ENCODE peak calls at places on chromosomes 4 and X, in seven cellular contexts. X is cardiac muscle cell, G is mammary epithelial cell, M is A673, I is right lobe of liver, C is adrenal gland, O is thoracic aorta. J is an unnamed sample.
A peak's percentile ranks its signal among the peaks of the same experiment; 100 is the strongest.

GRCh38 chr4:48079972-48080391 is 54.1 kb downstream of the TXK start:
- DNase-seq in X (no peak), G (no peak), M (peak; percentile 37), I (no peak), C (no peak), O (no peak), J (no peak)

GRCh38 chr4:169484485-169484884 is 127.9 kb downstream of the NEK1 start:
- DNase-seq in X (no peak), G (no peak), M (no peak), I (no peak), C (no peak), O (no peak), J (no peak)

GRCh38 chrX:21781976-21782375 is 24.1 kb upstream of the SMPX start:
- DNase-seq in X (no peak), G (no peak), M (no peak), I (no peak), C (no peak), O (no peak), J (no peak)

GRCh38 chr4:33911951-33912350 is 2332.4 kb downstream of the ARAP2 start:
- DNase-seq in X (no peak), G (no peak), M (no peak), I (no peak), C (no peak), O (no peak), J (no peak)

GRCh38 chrX:148380107-148380506 is 120.3 kb upstream of the AFF2 start:
- DNase-seq in X (no peak), G (no peak), M (no peak), I (no peak), C (no peak), O (no peak), J (no peak)

GRCh38 chrX:78643874-78644273 is 15.3 kb downstream of the RTL3 start:
- DNase-seq in X (no peak), G (no peak), M (no peak), I (no peak), C (no peak), O (no peak), J (no peak)

GRCh38 chr4:39484582-39485272 is 25.9 kb downstream of the LIAS start:
- DNase-seq in X (no peak), G (no peak), M (no peak), I (no peak), C (no peak), O (no peak), J (no peak)

GRCh38 chr4:186027405-186027804 is 41.6 kb upstream of the TLR3 start:
- DNase-seq in X (no peak), G (peak; percentile 70), M (no peak), I (no peak), C (no peak), O (no peak), J (no peak)

GRCh38 chrX:134836497-134836968 is 154.3 kb upstream of the SMIM10 start:
- DNase-seq in X (no peak), G (no peak), M (peak; percentile 71), I (no peak), C (no peak), O (no peak), J (no peak)

GRCh38 chr4:119725688-119726330 is 97.2 kb upstream of the PDE5A start:
- DNase-seq in X (no peak), G (no peak), M (no peak), I (no peak), C (no peak), O (no peak), J (no peak)

GRCh38 chr4:99179626-99180025 is 35.5 kb upstream of the ADH4 start:
- DNase-seq in X (no peak), G (no peak), M (no peak), I (peak; percentile 48), C (no peak), O (no peak), J (no peak)

GRCh38 chrX:13774696-13775095 is 40.1 kb downstream of the OFD1 start:
- DNase-seq in X (no peak), G (no peak), M (no peak), I (no peak), C (no peak), O (no peak), J (no peak)

GRCh38 chrX:153969904-153970397 is 1.7 kb downstream of the HCFC1 start:
- DNase-seq in X (no peak), G (peak; percentile 20), M (no peak), I (no peak), C (no peak), O (no peak), J (peak; percentile 37)

GRCh38 chrX:24676403-24677024 is 17.2 kb upstream of the POLA1 start:
- DNase-seq in X (peak; percentile 48), G (no peak), M (peak; percentile 33), I (no peak), C (no peak), O (no peak), J (peak; percentile 4)

GRCh38 chr4:18518098-18518497 is 496.5 kb upstream of the LCORL start:
- DNase-seq in X (no peak), G (no peak), M (no peak), I (no peak), C (no peak), O (no peak), J (no peak)

GRCh38 chr4:153788419-153789276 is at the start of gene SFRP2:
- DNase-seq in X (peak; percentile 53), G (no peak), M (peak; percentile 33), I (no peak), C (no peak), O (no peak), J (peak; percentile 10)

GRCh38 chr4:153785830-153786721 is 2.8 kb downstream of the SFRP2 start:
- DNase-seq in X (peak; percentile 39), G (no peak), M (peak; percentile 51), I (no peak), C (no peak), O (no peak), J (no peak)

GRCh38 chr4:153787156-153787555 is 1.7 kb downstream of the SFRP2 start:
- DNase-seq in X (no peak), G (no peak), M (no peak), I (no peak), C (no peak), O (no peak), J (no peak)

GRCh38 chr4:153789741-153790651 is 1.1 kb upstream of the SFRP2 start:
- DNase-seq in X (no peak), G (no peak), M (no peak), I (no peak), C (no peak), O (no peak), J (no peak)

GRCh38 chr4:153788064-153788418 is 842 bp downstream of the SFRP2 start:
- DNase-seq in X (no peak), G (no peak), M (no peak), I (no peak), C (no peak), O (no peak), J (no peak)
- H3K27ac ChIP-seq in X (no peak overlapping the region), G (no peak overlapping the region), M (no peak overlapping the region), I (no peak overlapping the region), C (no peak overlapping the region), O (peak overlapping the region; percentile 12), J (no peak overlapping the region)

DNA sequence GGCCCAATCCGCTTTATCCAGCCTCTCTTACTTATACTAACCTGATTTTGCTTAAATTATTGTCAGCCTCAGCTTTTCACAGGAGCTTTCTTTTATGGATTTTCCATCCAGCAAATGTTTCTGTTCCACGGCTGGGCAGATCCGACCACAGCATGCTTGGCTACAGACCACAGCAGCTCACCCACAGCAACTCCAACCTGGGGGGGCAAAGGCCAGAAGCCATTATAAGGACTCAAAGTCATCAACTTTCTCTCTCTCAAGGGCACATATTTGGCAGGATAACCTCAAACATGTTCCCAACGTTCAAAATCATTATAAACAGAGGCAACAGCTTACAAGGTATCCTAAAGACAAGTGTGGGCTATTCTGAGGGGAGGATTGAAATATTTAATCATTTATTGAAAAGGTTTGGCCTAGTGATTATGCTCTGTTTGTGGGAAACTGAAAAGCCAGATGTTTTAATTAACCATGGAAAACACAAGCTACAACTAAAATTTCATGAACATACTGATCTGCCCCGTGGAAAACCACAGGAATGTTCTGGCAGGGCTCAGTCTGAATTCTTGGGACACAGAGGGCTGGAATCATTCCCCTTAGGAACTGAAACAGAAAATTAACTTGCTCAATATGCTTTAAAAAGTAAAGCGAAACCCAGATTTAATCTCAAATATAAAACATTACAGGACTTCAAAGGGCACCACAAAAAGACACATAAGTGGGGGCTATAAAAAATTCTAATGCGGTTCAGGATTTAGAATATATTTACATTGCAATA is 71.2 kb downstream of the APBB2 start:
- DNase-seq in X (no peak), G (peak; percentile 75), M (peak; percentile 62), I (peak; percentile 83), C (no peak), O (peak; percentile 26), J (peak; percentile 77)
- H3K4me1 ChIP-seq in X (no peaks in the 10 kb centered on the region), G (peaks cover 66% of the 10 kb centered on the region), M (peaks cover 16% of the 10 kb centered on the region), I (peaks cover 3% of the 10 kb centered on the region), C (peaks cover 29% of the 10 kb centered on the region), O (peaks cover 53% of the 10 kb centered on the region), J (peaks cover 63% of the 10 kb centered on the region)

GRCh38 chr4:45663495-45664148 is 460.2 kb downstream of the GABRG1 start:
- DNase-seq in X (peak; percentile 5), G (no peak), M (no peak), I (no peak), C (no peak), O (no peak), J (peak; percentile 1)

GRCh38 chr4:45661893-45662292 is 462.0 kb downstream of the GABRG1 start:
- DNase-seq in X (no peak), G (no peak), M (no peak), I (no peak), C (no peak), O (no peak), J (no peak)

GRCh38 chr4:45668086-45668485 is 455.8 kb downstream of the GABRG1 start:
- DNase-seq in X (no peak), G (no peak), M (no peak), I (no peak), C (no peak), O (no peak), J (no peak)

GRCh38 chr4:45662996-45663395 is 460.9 kb downstream of the GABRG1 start:
- DNase-seq in X (peak; percentile 86), G (peak; percentile 48), M (peak; percentile 80), I (no peak), C (peak; percentile 23), O (no peak), J (peak; percentile 82)
- H3K27ac ChIP-seq in X (no peak overlapping the region), G (no peak overlapping the region), M (no peak overlapping the region), I (no peak overlapping the region), C (no peak overlapping the region), O (no peak overlapping the region), J (peak overlapping the region; percentile 19)

GRCh38 chr4:155735506-155735905 is 23.3 kb upstream of the GUCY1B1 start:
- DNase-seq in X (no peak), G (no peak), M (no peak), I (no peak), C (no peak), O (no peak), J (no peak)
- H3K4me1 ChIP-seq in X (peaks cover 29% of the 10 kb centered on the region), G (no peaks in the 10 kb centered on the region), M (no peaks in the 10 kb centered on the region), I (no peaks in the 10 kb centered on the region), C (no peaks in the 10 kb centered on the region), O (peaks cover 3% of the 10 kb centered on the region), J (no peaks in the 10 kb centered on the region)